ENCODE peak calls at places on chromosomes 16 and 17, in five cellular contexts. Z, P, A, T and W are unnamed samples.

GRCh38 chr17:5558815-5559785 is 25.2 kb downstream of the NLRP1 start:
- DNase-seq in Z (no peak), P (no peak), T (no peak), A (no peak), W (no peak)

GRCh38 chr17:65163990-65164495 is 26.9 kb downstream of the RGS9 start:
- DNase-seq in T (no peak), A (peak; percentile 18), Z (no peak), P (peak; percentile 68), W (peak; percentile 70)

GRCh38 chr16:56260378-56260987 is 69.2 kb downstream of the GNAO1 start:
- DNase-seq in P (no peak), T (no peak), Z (no peak), A (no peak), W (no peak)

GRCh38 chr16:19776147-19776546 is 58.1 kb downstream of the IQCK start:
- DNase-seq in P (no peak), T (no peak), A (no peak), Z (no peak), W (no peak)

GRCh38 chr17:75808905-75809621 is 24.5 kb downstream of the UNK start:
- DNase-seq in T (peak; percentile 27), A (no peak), Z (peak; percentile 57), P (no peak), W (no peak)

GRCh38 chr17:43694081-43694870 is 32.6 kb upstream of the MEOX1 start:
- DNase-seq in Z (no peak), P (peak; percentile 75), T (peak; percentile 86), A (peak; percentile 85), W (peak; percentile 90)

GRCh38 chr17:34303606-34304005 is 15.6 kb upstream of the CCL8 start:
- DNase-seq in Z (no peak), T (no peak), A (no peak), P (no peak), W (no peak)

GRCh38 chr16:85037721-85038120 is 10.1 kb downstream of the KIAA0513 start:
- DNase-seq in P (no peak), Z (no peak), A (no peak), T (no peak), W (no peak)

GRCh38 chr16:80347900-80348299 is 192.9 kb upstream of the DYNLRB2 start:
- DNase-seq in A (no peak), T (no peak), Z (no peak), P (no peak), W (no peak)

GRCh38 chr16:89880477-89881367 is 7.3 kb downstream of the TCF25 start:
- DNase-seq in P (no peak), T (no peak), A (no peak), Z (no peak), W (no peak)

GRCh38 chr16:89036776-89037175 is 56.9 kb upstream of the ACSF3 start:
- DNase-seq in Z (no peak), P (no peak), A (no peak), T (no peak), W (no peak)

GRCh38 chr17:34584805-34585416 is 5.5 kb downstream of the TMEM132E start:
- DNase-seq in A (no peak), Z (no peak), T (peak; percentile 75), P (no peak), W (peak; percentile 28)

GRCh38 chr17:67563692-67564228 is 154.0 kb upstream of the NOL11 start:
- DNase-seq in T (no peak), Z (no peak), P (no peak), A (no peak), W (no peak)

GRCh38 chr17:61411114-61411943 is 11.7 kb downstream of the TBX2 start:
- DNase-seq in T (peak; percentile 79), P (no peak), Z (no peak), A (no peak), W (peak; percentile 49)

GRCh38 chr17:29158515-29159275 is 21.5 kb downstream of the MYO18A start:
- DNase-seq in Z (no peak), P (no peak), A (peak; percentile 88), T (no peak), W (no peak)

GRCh38 chr17:82595893-82596292 is 52.4 kb downstream of the WDR45B start:
- DNase-seq in P (no peak), Z (no peak), A (no peak), T (peak; percentile 22), W (no peak)

GRCh38 chr17:38748329-38749221 is at the start of gene PCGF2:
- DNase-seq in Z (no peak), P (peak; percentile 77), A (peak; percentile 89), T (peak; percentile 90), W (peak; percentile 94)

GRCh38 chr16:85423186-85423550 is 190.0 kb upstream of the GSE1 start:
- DNase-seq in A (no peak), Z (no peak), T (no peak), P (no peak), W (no peak)

GRCh38 chr16:22694887-22695382 is 119.0 kb upstream of the HS3ST2 start:
- DNase-seq in Z (no peak), T (no peak), A (no peak), P (no peak), W (no peak)

GRCh38 chr16:77873066-77873465 is 84.7 kb downstream of the VAT1L start:
- DNase-seq in A (no peak), T (no peak), P (no peak), Z (no peak), W (no peak)

GRCh38 chr16:9756434-9756833 is 425.8 kb downstream of the GRIN2A start:
- DNase-seq in T (no peak), Z (no peak), P (no peak), A (no peak), W (no peak)

GRCh38 chr16:13426279-13426678 is 493.7 kb upstream of the ERCC4 start:
- DNase-seq in T (no peak), Z (no peak), P (peak; percentile 19), A (peak; percentile 60), W (peak; percentile 7)

GRCh38 chr17:43442711-43443110 is 41.1 kb upstream of the DHX8 start:
- DNase-seq in T (no peak), P (no peak), Z (no peak), A (no peak), W (no peak)

GRCh38 chr17:64146418-64147109 is 16.6 kb upstream of the ERN1 start:
- DNase-seq in A (peak; percentile 52), Z (no peak), P (no peak), T (peak; percentile 73), W (peak; percentile 66)

GRCh38 chr17:63706346-63707102 is 6.6 kb upstream of the LIMD2 start:
- DNase-seq in Z (no peak), A (no peak), P (no peak), T (no peak), W (no peak)

GRCh38 chr17:8292639-8293395 is 2.4 kb downstream of the SLC25A35 start:
- DNase-seq in P (no peak), A (no peak), T (no peak), Z (no peak), W (no peak)

GRCh38 chr17:75459590-75460267 is 3.3 kb downstream of the TMEM94 start:
- DNase-seq in P (no peak), A (peak; percentile 90), Z (peak; percentile 41), T (no peak), W (no peak)

GRCh38 chr17:75604034-75604695 is 16.6 kb downstream of the MYO15B start:
- DNase-seq in A (no peak), P (peak; percentile 81), T (no peak), Z (no peak), W (peak; percentile 55)

GRCh38 chr16:8777217-8777616 is 20.2 kb downstream of the TMEM186 start:
- DNase-seq in P (no peak), T (no peak), Z (no peak), A (no peak), W (no peak)

GRCh38 chr17:2994441-2994840 is 69.0 kb downstream of the OR1D5 start:
- DNase-seq in Z (no peak), P (no peak), A (no peak), T (no peak), W (no peak)
- TF ChIP-seq SMC3 in Z (no peak), P (no peak), A (no peak), T (no peak), W (no peak)

GRCh38 chr16:29230671-29231091 is 175.8 kb downstream of the NPIPB11 start:
- DNase-seq in A (no peak), Z (no peak), P (no peak), T (no peak), W (no peak)
- TF ChIP-seq CHD2 in A (no peak), Z (no peak), P (no peak), T (no peak), W (no peak)

GRCh38 chr17:50164697-50164988 is 1.2 kb upstream of the SGCA start:
- DNase-seq in P (no peak), Z (no peak), T (no peak), A (no peak), W (no peak)

GRCh38 chr17:50161023-50161910 is 4.5 kb upstream of the SGCA start:
- DNase-seq in T (peak; percentile 100), A (peak; percentile 78), P (peak; percentile 99), Z (peak; percentile 80), W (peak; percentile 92)

GRCh38 chr17:50162466-50163254 is 3.1 kb upstream of the SGCA start:
- DNase-seq in A (no peak), Z (no peak), P (no peak), T (no peak), W (no peak)

GRCh38 chr17:50163846-50164696 is 1.7 kb upstream of the SGCA start:
- DNase-seq in Z (peak; percentile 56), A (no peak), P (no peak), T (no peak), W (no peak)

DNA sequence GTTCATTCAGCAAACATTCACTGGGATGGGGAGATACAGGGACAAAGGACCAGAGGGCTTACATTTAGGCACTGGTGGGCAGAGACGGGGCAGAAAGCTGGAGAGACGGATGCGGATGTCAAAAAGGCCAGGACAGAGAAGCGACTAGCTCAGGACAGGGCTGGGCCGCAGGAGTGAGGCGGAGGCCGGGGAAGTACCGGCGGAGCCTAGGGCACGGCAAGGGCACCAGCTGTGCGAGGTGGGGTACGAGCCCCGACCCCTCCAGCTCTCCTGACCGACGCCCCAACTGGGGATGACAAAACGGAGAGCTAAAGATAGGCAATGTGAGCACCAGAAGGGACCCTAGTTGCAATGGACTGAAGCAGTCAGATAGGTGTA is 3.9 kb upstream of the SGCA start:
- DNase-seq in T (no peak), P (no peak), Z (no peak), A (no peak), W (no peak)
- TF ChIP-seq SMC3 in T (no peak), P (no peak), Z (no peak), A (no peak), W (no peak)

GRCh38 chr16:31363721-31364120 is 8.7 kb downstream of the ITGAX start:
- DNase-seq in T (no peak), P (no peak), A (no peak), Z (no peak), W (no peak)

GRCh38 chr16:31362476-31363405 is 7.8 kb downstream of the ITGAX start:
- DNase-seq in T (no peak), A (no peak), Z (no peak), P (no peak), W (no peak)

GRCh38 chr16:31357324-31358156 is 2.6 kb downstream of the ITGAX start:
- DNase-seq in Z (no peak), P (no peak), A (no peak), T (peak; percentile 14), W (no peak)

GRCh38 chr16:31361201-31362110 is 6.5 kb downstream of the ITGAX start:
- DNase-seq in Z (no peak), T (no peak), A (no peak), P (no peak), W (no peak)

DNA sequence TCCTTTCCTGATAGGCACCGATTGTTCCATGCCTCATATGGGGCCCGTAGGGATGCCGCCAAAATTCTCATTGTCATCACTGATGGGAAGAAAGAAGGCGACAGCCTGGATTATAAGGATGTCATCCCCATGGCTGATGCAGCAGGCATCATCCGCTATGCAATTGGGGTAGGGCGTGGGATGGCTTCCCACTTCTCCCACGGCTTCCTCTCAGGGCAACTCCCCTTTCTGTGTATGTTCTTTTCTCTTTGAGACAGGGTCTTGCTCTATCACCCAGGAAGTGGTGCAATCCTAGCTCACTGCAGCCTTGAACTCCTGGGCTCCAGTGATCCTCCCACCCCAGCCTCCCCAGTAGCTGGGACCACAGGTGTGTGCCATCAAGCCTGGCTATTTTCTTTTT is 5.3 kb downstream of the ITGAX start:
- DNase-seq in Z (no peak), T (no peak), A (no peak), P (no peak), W (no peak)
- TF ChIP-seq CHD2 in Z (no peak), T (no peak), A (no peak), P (no peak), W (no peak)